ENCODE peak calls at places on chromosomes 6 and 20, in six cellular contexts. K, N, O, P, L and J are unnamed samples.

GRCh38 chr20:9375221-9375681 is 139.1 kb upstream of the LAMP5 start:
- DNase-seq in N (no peak), K (no peak), O (peak), L (no peak), P (no peak), J (no peak)

GRCh38 chr20:51366155-51366886 is 176.2 kb downstream of the NFATC2 start:
- DNase-seq in N (peak), L (no peak), P (no peak), K (no peak), O (no peak), J (peak)

GRCh38 chr20:62223571-62223970 is 3.5 kb upstream of the HRH3 start:
- DNase-seq in K (no peak), O (no peak), P (no peak), N (no peak), L (no peak), J (no peak)

GRCh38 chr6:81697564-81697963 is 54.9 kb downstream of the TENT5A start:
- DNase-seq in L (no peak), K (no peak), N (peak), P (no peak), O (no peak), J (no peak)

GRCh38 chr6:73452107-73452461 is at the start of gene CGAS:
- DNase-seq in K (no peak), L (peak), P (peak), O (peak), N (peak), J (peak)

GRCh38 chr6:158321960-158322359 is 9.7 kb downstream of the TULP4 start:
- DNase-seq in L (no peak), P (no peak), K (no peak), N (peak), O (no peak), J (peak)

GRCh38 chr20:36317675-36318074 is 11.5 kb downstream of the DLGAP4 start:
- DNase-seq in L (no peak), P (no peak), O (no peak), K (peak), N (no peak), J (no peak)

GRCh38 chr6:156283091-156283490 is 494.1 kb upstream of the ARID1B start:
- DNase-seq in N (no peak), K (no peak), O (no peak), P (no peak), L (peak), J (no peak)

GRCh38 chr20:2955257-2955950 is 82.1 kb downstream of the PTPRA start:
- DNase-seq in P (peak), O (no peak), K (no peak), N (no peak), L (no peak), J (peak)

GRCh38 chr6:36968266-36968977 is 13.9 kb downstream of the PI16 start:
- DNase-seq in P (no peak), L (no peak), O (no peak), K (no peak), N (no peak), J (peak)

GRCh38 chr20:11891081-11891826 is 26.4 kb upstream of the BTBD3 start:
- DNase-seq in L (no peak), K (peak), O (peak), N (peak), P (peak), J (peak)

GRCh38 chr6:96837138-96837971 is at the start of gene GPR63:
- DNase-seq in K (peak), L (peak), N (peak), O (peak), P (peak), J (peak)

GRCh38 chr20:32965115-32965514 is 39.1 kb downstream of the SUN5 start:
- DNase-seq in L (no peak), N (no peak), O (no peak), P (no peak), K (peak), J (no peak)

GRCh38 chr6:79544939-79545450 is 7.8 kb upstream of the LCA5 start:
- DNase-seq in K (peak), L (peak), O (peak), N (peak), P (peak), J (peak)

GRCh38 chr6:100457251-100457990 is 7.3 kb downstream of the SIM1 start:
- DNase-seq in P (no peak), L (no peak), K (no peak), N (no peak), O (peak), J (no peak)

GRCh38 chr6:33926451-33926850 is 122.6 kb upstream of the MLN start:
- DNase-seq in L (peak), P (peak), O (peak), K (peak), N (peak), J (peak)

GRCh38 chr6:58113960-58114359 is 796.5 kb downstream of the PRIM2 start:
- DNase-seq in O (no peak), N (peak), P (no peak), K (no peak), L (no peak), J (no peak)

GRCh38 chr6:74805841-74806696 is 399.8 kb downstream of the COL12A1 start:
- DNase-seq in P (no peak), N (no peak), O (no peak), K (no peak), L (no peak), J (peak)
- H2AFZ ChIP-seq in P (no peak), N (no peak), O (peak), K (no peak), L (no peak), J (peak)

DNA sequence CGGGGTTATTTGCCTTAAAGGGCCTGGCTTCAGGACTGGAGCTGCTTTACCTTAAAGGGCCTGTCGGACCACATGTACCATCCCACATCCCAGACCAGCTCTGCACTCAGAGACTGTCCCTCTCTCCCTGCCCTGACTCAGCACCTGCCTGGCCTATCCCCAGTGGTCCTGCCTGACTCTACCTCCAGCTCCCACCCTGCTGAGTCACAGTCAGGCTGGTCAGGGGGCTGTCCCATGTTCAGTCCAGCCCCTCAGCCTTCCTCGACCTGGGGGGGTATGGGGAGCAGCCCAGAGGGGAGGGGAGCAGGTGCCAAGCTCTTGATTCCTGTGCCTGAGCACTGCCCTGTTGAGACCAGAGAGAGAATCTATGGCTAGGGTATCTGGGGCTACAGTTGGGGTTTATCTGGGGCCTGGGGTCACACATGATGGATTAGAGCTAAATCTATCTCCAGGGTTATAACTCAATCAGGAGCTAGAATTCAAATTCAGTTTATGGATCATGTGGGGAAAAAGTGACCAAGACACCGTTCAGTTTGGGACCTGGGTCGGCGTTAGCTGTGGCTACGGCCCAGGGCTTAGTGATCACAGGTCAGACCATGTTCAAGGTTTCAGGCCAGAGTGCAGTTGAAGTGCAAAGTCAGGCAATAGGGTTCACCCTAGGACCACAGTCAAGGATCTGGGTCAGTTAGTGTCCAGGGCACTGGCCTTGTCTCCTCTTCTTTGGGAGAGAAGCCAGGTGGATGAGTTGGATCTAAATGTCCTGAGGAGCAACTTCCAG is 9.4 kb upstream of the TRIB3 start:
- DNase-seq in N (peak), O (no peak), L (no peak), K (no peak), P (no peak), J (no peak)
- H3K27ac ChIP-seq in N (peak), O (no peak), L (no peak), K (peak), P (no peak), J (peak)

DNA sequence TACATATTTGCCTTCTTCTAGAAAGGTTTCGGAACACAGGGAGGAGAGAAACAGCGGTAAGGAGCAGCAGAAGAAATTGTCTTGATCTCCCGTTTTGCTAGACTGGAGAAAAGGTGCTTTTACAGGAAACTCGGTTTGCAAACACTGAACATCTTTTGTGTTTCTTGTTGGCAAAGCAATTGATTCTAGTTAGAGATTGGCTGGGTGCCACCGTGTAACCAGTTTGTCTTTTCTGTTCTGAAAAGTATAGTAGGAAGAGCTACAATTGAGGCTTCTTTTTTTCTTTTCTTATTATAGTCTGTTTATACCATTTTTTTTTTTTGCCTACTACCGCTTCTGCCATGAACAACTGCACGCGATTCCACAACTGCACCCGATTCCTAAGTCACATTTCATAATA is 404.1 kb upstream of the ID4 start:
- DNase-seq in O (no peak), P (no peak), K (no peak), N (peak), L (no peak), J (no peak)
- TF ChIP-seq EZH2phosphoT487 in O (no peak), P (no peak), K (no peak), N (no peak), L (no peak), J (no peak)

GRCh38 chr6:45507156-45507555 is 129.4 kb upstream of the SUPT3H start:
- DNase-seq in L (no peak), K (no peak), O (no peak), N (peak), P (no peak), J (no peak)

GRCh38 chr6:45502446-45502845 is 124.7 kb upstream of the SUPT3H start:
- DNase-seq in P (no peak), K (no peak), L (no peak), N (no peak), O (no peak), J (no peak)

GRCh38 chr6:45509426-45509825 is 131.7 kb upstream of the SUPT3H start:
- DNase-seq in L (no peak), N (no peak), O (no peak), P (no peak), K (no peak), J (no peak)

GRCh38 chr6:45504947-45505346 is 127.2 kb upstream of the SUPT3H start:
- DNase-seq in L (no peak), O (peak), K (no peak), N (peak), P (no peak), J (peak)

DNA sequence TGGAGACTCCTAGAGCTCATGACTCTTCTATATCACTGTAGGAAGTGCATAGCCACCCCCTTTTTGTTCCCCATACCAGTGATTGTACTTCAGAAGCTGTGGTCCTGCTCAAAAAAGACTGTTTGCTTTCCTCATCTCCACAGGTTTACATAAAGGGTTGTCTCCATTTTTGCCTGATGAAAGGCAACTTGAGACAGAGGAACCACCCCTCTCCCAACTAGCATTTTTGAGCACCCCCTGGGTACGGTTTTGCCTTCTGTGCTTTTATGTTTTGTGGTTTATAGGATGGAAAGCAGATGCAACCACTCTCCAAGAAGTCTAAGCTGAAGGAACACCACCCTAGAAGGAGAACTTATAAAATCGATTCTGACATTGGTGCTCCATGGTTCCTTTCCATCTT is 127.7 kb upstream of the SUPT3H start:
- DNase-seq in N (no peak), L (no peak), P (no peak), O (no peak), K (no peak), J (peak)
- H2AFZ ChIP-seq in N (no peak), L (no peak), P (no peak), O (no peak), K (no peak), J (peak)

GRCh38 chr20:25050082-25050481 is 7.9 kb downstream of the ACSS1 start:
- DNase-seq in K (no peak), L (no peak), N (no peak), O (no peak), P (no peak), J (no peak)
- H3K27ac ChIP-seq in K (no peak), L (no peak), N (no peak), O (no peak), P (no peak), J (no peak)

DNA sequence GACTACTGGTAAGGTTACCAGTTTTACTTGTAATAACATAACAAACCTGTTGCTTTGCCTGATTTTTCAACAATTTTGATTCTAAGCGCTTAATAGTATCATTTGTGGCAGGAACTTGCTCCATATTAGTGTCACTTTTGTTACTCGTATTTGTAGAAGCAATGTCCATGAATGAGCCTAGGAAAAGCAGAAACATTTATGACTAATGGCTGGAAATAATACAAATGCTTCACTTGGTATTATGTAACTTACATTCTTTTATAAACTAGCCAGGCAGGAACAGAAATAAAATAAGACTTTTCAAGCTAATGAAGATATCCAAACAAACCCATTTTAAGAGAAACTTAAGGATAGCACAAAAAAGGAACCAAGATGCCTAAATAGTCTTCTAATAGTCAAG is 38.9 kb downstream of the MAP3K7 start:
- DNase-seq in N (no peak), O (no peak), P (no peak), L (no peak), K (no peak), J (peak)
- TF ChIP-seq EZH2phosphoT487 in N (no peak), O (no peak), P (no peak), L (no peak), K (no peak), J (no peak)

DNA sequence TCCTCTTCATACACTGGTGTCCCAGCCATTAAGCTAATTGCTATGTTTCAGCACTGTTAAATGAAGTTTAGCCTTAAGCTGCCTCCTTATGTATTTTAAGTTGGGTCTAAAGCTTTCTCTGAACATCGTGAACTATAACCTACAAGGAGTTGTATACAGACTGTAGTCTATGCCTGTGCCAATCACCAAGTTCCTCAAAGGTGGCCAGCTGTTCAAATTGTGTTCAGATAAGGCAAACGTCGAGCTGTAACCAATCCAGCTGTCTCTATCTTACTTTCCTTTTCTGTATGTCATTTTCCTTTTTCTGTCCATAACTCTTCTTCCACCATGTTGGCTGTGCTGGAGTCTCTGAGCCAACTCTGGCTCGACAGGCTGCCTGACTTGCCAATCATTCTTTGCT is 199.6 kb downstream of the OGFRL1 start:
- DNase-seq in L (no peak), O (no peak), N (no peak), P (no peak), K (no peak), J (no peak)
- H2AFZ ChIP-seq in L (peak), O (no peak), N (no peak), P (no peak), K (no peak), J (no peak)